ENCODE peak calls at places on chromosomes 6 and 20, in five cellular contexts. W is psoas muscle, F is heart left ventricle, A is upper lobe of right lung, D is aorta. R is an unnamed sample.

GRCh38 chr20:24950836-24951525 is 1.9 kb downstream of the CST7 start:
- DNase-seq in W (no peak), F (no peak), A (peak; percentile 46), D (no peak), R (no peak)

GRCh38 chr6:151058021-151058733 is 181.6 kb upstream of the AKAP12 start:
- DNase-seq in W (no peak), F (peak; percentile 38), A (no peak), D (no peak), R (no peak)

GRCh38 chr20:34037121-34037520 is 43.4 kb downstream of the RALY start:
- DNase-seq in W (no peak), F (no peak), A (no peak), D (no peak), R (no peak)

GRCh38 chr20:389220-389619 is 8.7 kb downstream of the TRIB3 start:
- DNase-seq in W (no peak), F (peak; percentile 42), A (no peak), D (no peak), R (no peak)

GRCh38 chr6:135281227-135281626 is 100.1 kb downstream of the MYB start:
- DNase-seq in W (no peak), F (no peak), A (no peak), D (peak; percentile 55), R (no peak)

GRCh38 chr6:112571486-112571885 is 224.4 kb downstream of the RFPL4B start:
- DNase-seq in W (no peak), F (peak; percentile 34), A (no peak), D (peak; percentile 37), R (no peak)

GRCh38 chr6:19772891-19773290 is 64.3 kb upstream of the ID4 start:
- DNase-seq in W (no peak), F (no peak), A (no peak), D (no peak), R (no peak)

GRCh38 chr20:63934271-63935068 is 21.7 kb downstream of the UCKL1 start:
- DNase-seq in W (no peak), F (no peak), A (no peak), D (no peak), R (no peak)

GRCh38 chr6:4355241-4355640 is 219.9 kb upstream of the ECI2 start:
- DNase-seq in W (no peak), F (no peak), A (no peak), D (no peak), R (no peak)

GRCh38 chr6:156109713-156110112 is 654.1 kb upstream of the NOX3 start:
- DNase-seq in W (no peak), F (no peak), A (no peak), D (no peak), R (no peak)

GRCh38 chr6:43570876-43571441 is 4.9 kb downstream of the XPO5 start:
- DNase-seq in W (no peak), F (no peak), A (no peak), D (no peak), R (no peak)

GRCh38 chr6:113734886-113735481 is 122.2 kb upstream of the MARCKS start:
- DNase-seq in W (no peak), F (no peak), A (no peak), D (no peak), R (no peak)

GRCh38 chr6:136608991-136609390 is 58.8 kb upstream of the MAP7 start:
- DNase-seq in W (no peak), F (no peak), A (no peak), D (no peak), R (no peak)

GRCh38 chr6:40436685-40437604 is 150.2 kb downstream of the LRFN2 start:
- DNase-seq in W (no peak), F (peak; percentile 40), A (no peak), D (no peak), R (no peak)

GRCh38 chr6:140931581-140931980 is 1201.1 kb upstream of the GJE1 start:
- DNase-seq in W (no peak), F (no peak), A (no peak), D (no peak), R (no peak)

GRCh38 chr6:157593596-157593995 is 212.6 kb downstream of the ZDHHC14 start:
- DNase-seq in W (no peak), F (no peak), A (no peak), D (no peak), R (no peak)

GRCh38 chr20:25626779-25627178 is 3.0 kb upstream of the NANP start:
- DNase-seq in W (no peak), F (no peak), A (no peak), D (no peak), R (no peak)

GRCh38 chr20:63084563-63084927 is 77.8 kb upstream of the BHLHE23 start:
- DNase-seq in W (no peak), F (no peak), A (no peak), D (peak; percentile 33), R (peak; percentile 1)

GRCh38 chr20:6705106-6705766 is 62.2 kb upstream of the BMP2 start:
- DNase-seq in W (no peak), F (no peak), A (no peak), D (no peak), R (no peak)

GRCh38 chr20:992801-993535 is 9.1 kb downstream of the RSPO4 start:
- DNase-seq in W (no peak), F (no peak), A (no peak), D (no peak), R (no peak)

GRCh38 chr20:50264534-50265145 is 74.0 kb downstream of the CEBPB start:
- DNase-seq in W (no peak), F (peak; percentile 8), A (no peak), D (no peak), R (no peak)
- H3K9me3 ChIP-seq in W (no peaks in the 10 kb centered on the region), F (no peaks in the 10 kb centered on the region), A (no peaks in the 10 kb centered on the region), D (no peaks in the 10 kb centered on the region), R (no peaks in the 10 kb centered on the region)

GRCh38 chr20:43909211-43909610 is 5.4 kb upstream of the TOX2 start:
- DNase-seq in W (no peak), F (no peak), A (no peak), D (no peak), R (no peak)

GRCh38 chr20:43911066-43911465 is 3.6 kb upstream of the TOX2 start:
- DNase-seq in W (no peak), F (no peak), A (no peak), D (no peak), R (no peak)

GRCh38 chr20:43909720-43910119 is 4.9 kb upstream of the TOX2 start:
- DNase-seq in W (no peak), F (no peak), A (no peak), D (no peak), R (no peak)

GRCh38 chr20:43913291-43914025 is 1.2 kb upstream of the TOX2 start:
- DNase-seq in W (no peak), F (no peak), A (no peak), D (no peak), R (no peak)

DNA sequence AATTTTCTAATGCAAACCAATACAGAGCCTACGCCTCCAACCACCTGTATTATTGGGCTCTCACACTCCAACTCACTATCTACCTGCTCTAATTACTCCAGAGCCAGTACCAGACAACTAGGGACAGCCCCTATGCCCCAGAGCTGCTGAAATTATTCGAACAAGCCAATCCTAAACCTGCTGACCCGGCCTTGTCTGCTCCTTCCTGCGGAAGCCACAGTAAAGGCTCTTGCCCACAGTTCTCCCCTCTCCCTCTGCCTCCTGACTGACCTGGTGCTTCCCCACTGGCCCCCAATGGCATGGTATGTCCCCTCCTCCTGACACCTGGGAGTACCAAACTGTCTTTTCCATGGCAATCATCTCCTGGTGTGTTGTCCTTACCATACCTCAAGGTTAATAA is 4.1 kb upstream of the TOX2 start:
- DNase-seq in W (no peak), F (no peak), A (no peak), D (no peak), R (no peak)
- H3K9me3 ChIP-seq in W (peaks cover 27% of the 10 kb centered on the region), F (peaks cover 38% of the 10 kb centered on the region), A (no peaks in the 10 kb centered on the region), D (peaks cover 4% of the 10 kb centered on the region), R (peaks cover 4% of the 10 kb centered on the region)

DNA sequence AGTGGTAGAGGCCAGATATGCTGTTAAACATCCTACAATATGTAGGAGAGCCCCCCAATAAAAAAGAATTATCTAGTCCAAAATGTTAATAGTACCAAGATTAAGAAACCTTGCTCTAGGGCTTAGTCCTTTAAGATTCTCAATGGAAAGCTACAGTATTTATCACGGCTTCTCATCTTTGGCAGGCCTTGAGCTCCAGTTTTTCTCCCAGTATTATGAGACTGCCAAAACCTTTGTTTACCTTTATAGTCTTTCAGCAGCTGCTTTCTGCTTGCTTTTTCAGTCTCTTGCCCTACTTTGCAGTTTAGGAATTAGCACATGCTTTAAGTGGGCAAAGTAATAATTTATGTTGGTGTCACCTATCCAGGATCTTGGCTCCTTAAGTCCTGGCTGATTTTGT is 59.7 kb downstream of the NHLRC1 start:
- DNase-seq in W (no peak), F (no peak), A (no peak), D (no peak), R (no peak)
- H3K9me3 ChIP-seq in W (no peaks in the 10 kb centered on the region), F (no peaks in the 10 kb centered on the region), A (no peaks in the 10 kb centered on the region), D (no peaks in the 10 kb centered on the region), R (no peaks in the 10 kb centered on the region)

GRCh38 chr6:169409742-169410312 is 156.2 kb upstream of the THBS2 start:
- DNase-seq in W (no peak), F (no peak), A (no peak), D (no peak), R (no peak)
- H3K9me3 ChIP-seq in W (peaks cover 7% of the 10 kb centered on the region), F (peaks cover 9% of the 10 kb centered on the region), A (no peaks in the 10 kb centered on the region), D (no peaks in the 10 kb centered on the region), R (no peaks in the 10 kb centered on the region)

DNA sequence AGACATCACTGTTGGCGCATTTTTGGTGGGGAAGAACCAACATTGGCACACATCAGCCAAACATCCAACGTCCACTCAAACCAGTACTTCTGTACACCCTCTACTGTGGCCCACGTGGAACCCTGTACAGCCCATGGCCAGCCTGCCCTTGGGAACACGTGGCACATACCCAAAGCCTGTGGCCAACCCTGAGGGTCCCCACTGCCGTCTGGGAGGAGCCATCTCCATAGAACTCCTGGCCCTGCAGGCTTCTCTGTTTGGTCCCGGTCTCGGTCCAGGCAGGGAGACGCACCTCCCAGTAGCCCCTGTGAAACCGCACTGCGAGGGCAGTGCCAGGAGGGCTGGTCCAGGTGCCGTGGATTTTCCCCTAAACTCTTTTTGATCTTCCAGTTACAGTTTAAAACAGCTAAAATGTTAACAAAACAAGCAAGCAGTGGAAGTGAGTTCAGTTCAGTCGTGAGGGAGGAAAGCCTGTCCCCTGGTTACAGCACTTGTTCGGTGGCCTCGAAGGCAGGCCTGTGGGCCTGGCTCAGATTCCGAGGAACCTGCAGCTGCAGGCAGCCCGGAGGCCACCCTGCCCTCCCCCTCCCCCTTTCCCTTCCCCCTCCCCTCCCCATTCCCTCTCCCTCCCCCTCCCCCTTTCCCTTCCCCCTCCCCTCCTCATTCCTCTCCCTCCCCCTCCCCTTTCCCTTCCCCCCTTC is 233.7 kb downstream of the DLL1 start:
- DNase-seq in W (no peak), F (no peak), A (peak; percentile 49), D (no peak), R (no peak)
- H3K9me3 ChIP-seq in W (no peaks in the 10 kb centered on the region), F (no peaks in the 10 kb centered on the region), A (no peaks in the 10 kb centered on the region), D (no peaks in the 10 kb centered on the region), R (no peaks in the 10 kb centered on the region)

GRCh38 chr20:55793986-55794385 is 211.3 kb downstream of the CBLN4 start:
- DNase-seq in W (no peak), F (no peak), A (no peak), D (no peak), R (no peak)

GRCh38 chr20:55792049-55792448 is 213.3 kb downstream of the CBLN4 start:
- DNase-seq in W (no peak), F (no peak), A (no peak), D (no peak), R (no peak)

GRCh38 chr20:55790178-55790577 is 215.1 kb downstream of the CBLN4 start:
- DNase-seq in W (no peak), F (no peak), A (no peak), D (no peak), R (no peak)
- H3K9me3 ChIP-seq in W (peaks cover 3% of the 10 kb centered on the region), F (no peaks in the 10 kb centered on the region), A (no peaks in the 10 kb centered on the region), D (no peaks in the 10 kb centered on the region), R (no peaks in the 10 kb centered on the region)

GRCh38 chr6:356828-357251 is 34.7 kb upstream of the IRF4 start:
- DNase-seq in W (no peak), F (peak; percentile 70), A (peak; percentile 65), D (no peak), R (no peak)
- H3K9me3 ChIP-seq in W (no peaks in the 10 kb centered on the region), F (no peaks in the 10 kb centered on the region), A (no peaks in the 10 kb centered on the region), D (peaks cover 2% of the 10 kb centered on the region), R (no peaks in the 10 kb centered on the region)

R was measured in T-helper 17 cell.